ENCODE peak calls at places on chromosomes 12 and 14, in four cellular contexts. H, C, J and X are unnamed samples.

GRCh38 chr12:42090899-42091298 is 53.8 kb downstream of the GXYLT1 start:
- DNase-seq in H (peak), C (peak), J (peak), X (no peak)

GRCh38 chr12:1949771-1950470 is 31.5 kb upstream of the CACNA2D4 start:
- DNase-seq in J (peak), H (peak), C (no peak), X (peak)

GRCh38 chr12:92973614-92974013 is 44.5 kb upstream of the EEA1 start:
- DNase-seq in H (peak), J (no peak), C (peak), X (no peak)

GRCh38 chr14:85288041-85288440 is 241.9 kb upstream of the FLRT2 start:
- DNase-seq in H (no peak), J (no peak), C (no peak), X (no peak)

GRCh38 chr14:44803239-44803905 is 158.4 kb downstream of the KLHL28 start:
- DNase-seq in J (peak), H (peak), C (peak), X (no peak)

GRCh38 chr12:98998697-98999299 is 353.7 kb downstream of the APAF1 start:
- DNase-seq in J (peak), C (peak), H (peak), X (no peak)

GRCh38 chr12:121590476-121591143 is 9.8 kb upstream of the KDM2B start:
- DNase-seq in C (peak), H (no peak), J (peak), X (no peak)

GRCh38 chr12:50251619-50252300 is 31.6 kb downstream of the LIMA1 start:
- DNase-seq in J (no peak), H (peak), C (peak), X (no peak)

GRCh38 chr14:93012516-93013367 is 89.8 kb downstream of the CHGA start:
- DNase-seq in H (no peak), J (no peak), C (no peak), X (no peak)

GRCh38 chr12:71846322-71846940 is 6.9 kb downstream of the TBC1D15 start:
- DNase-seq in H (peak), J (peak), C (peak), X (no peak)

GRCh38 chr12:126874427-126875026 is 1392.4 kb upstream of the TMEM132C start:
- DNase-seq in H (peak), J (peak), C (no peak), X (peak)

GRCh38 chr12:89949457-89950195 is 241.0 kb upstream of the ATP2B1 start:
- DNase-seq in J (peak), C (peak), H (peak), X (no peak)

GRCh38 chr12:63397807-63398206 is 246.8 kb upstream of the AVPR1A start:
- DNase-seq in C (no peak), H (no peak), J (no peak), X (no peak)

GRCh38 chr14:79278286-79278797 is 933.0 kb downstream of the DIO2 start:
- DNase-seq in C (no peak), H (no peak), J (no peak), X (peak)

GRCh38 chr14:101889898-101890297 is 74.5 kb upstream of the DYNC1H1 start:
- DNase-seq in J (peak), H (peak), C (no peak), X (no peak)

GRCh38 chr14:23899788-23900187 is 53.8 kb upstream of the DHRS4 start:
- DNase-seq in J (no peak), H (no peak), C (no peak), X (no peak)

GRCh38 chr12:7176595-7176994 is 12.9 kb upstream of the PEX5 start:
- DNase-seq in H (no peak), J (no peak), C (no peak), X (no peak)

GRCh38 chr12:91250273-91250672 is 67.7 kb upstream of the DCN start:
- DNase-seq in H (no peak), C (peak), J (no peak), X (no peak)

GRCh38 chr14:102418169-102418852 is 55.6 kb downstream of the TECPR2 start:
- DNase-seq in C (no peak), H (no peak), J (no peak), X (no peak)

GRCh38 chr14:100573009-100573756 is 14.0 kb downstream of the BEGAIN start:
- DNase-seq in J (peak), C (no peak), H (no peak), X (peak)

GRCh38 chr14:91417134-91417982 is at the start of gene CCDC88C:
- DNase-seq in J (peak), C (no peak), H (peak), X (peak)

GRCh38 chr14:53744846-53745245 is 211.8 kb downstream of the BMP4 start:
- DNase-seq in C (no peak), H (no peak), J (no peak), X (no peak)

GRCh38 chr14:33914676-33915516 is 36.0 kb downstream of the EGLN3 start:
- DNase-seq in C (peak), H (peak), J (peak), X (no peak)

GRCh38 chr14:24095196-24096068 is 1.3 kb downstream of the PCK2 start:
- DNase-seq in J (peak), H (no peak), C (peak), X (peak)

GRCh38 chr14:95021588-95021987 is 135.7 kb downstream of the DICER1 start:
- DNase-seq in J (peak), C (no peak), H (no peak), X (no peak)

GRCh38 chr12:89334770-89335169 is 17.5 kb downstream of the DUSP6 start:
- DNase-seq in H (peak), C (peak), J (no peak), X (no peak)

GRCh38 chr12:27969901-27970390 is 2.6 kb downstream of the PTHLH start:
- DNase-seq in H (peak), J (peak), C (peak), X (peak)

GRCh38 chr14:57533214-57533613 is 39.6 kb upstream of the CCDC198 start:
- DNase-seq in H (peak), J (peak), C (no peak), X (no peak)

GRCh38 chr14:71952381-71953363 is 20.4 kb downstream of the RGS6 start:
- DNase-seq in C (no peak), H (no peak), J (no peak), X (no peak)

GRCh38 chr14:29321646-29322045 is 555.1 kb downstream of the FOXG1 start:
- DNase-seq in H (peak), J (peak), C (peak), X (no peak)

GRCh38 chr14:104150201-104151027 is 12.0 kb downstream of the KIF26A start:
- DNase-seq in C (no peak), J (peak), H (no peak), X (peak)

GRCh38 chr14:92524603-92525185 is 11.1 kb downstream of the RIN3 start:
- DNase-seq in H (no peak), C (no peak), J (no peak), X (no peak)

GRCh38 chr12:109116611-109116949 is 193 bp downstream of the ACACB start:
- DNase-seq in C (no peak), J (no peak), H (no peak), X (no peak)

GRCh38 chr12:109124878-109125648 is 8.7 kb downstream of the ACACB start:
- DNase-seq in H (no peak), C (no peak), J (no peak), X (no peak)

GRCh38 chr12:109120095-109120494 is 3.7 kb downstream of the ACACB start:
- DNase-seq in C (no peak), H (no peak), J (no peak), X (no peak)

GRCh38 chr12:109121346-109121880 is 5.0 kb downstream of the ACACB start:
- DNase-seq in H (no peak), C (no peak), J (no peak), X (no peak)

DNA sequence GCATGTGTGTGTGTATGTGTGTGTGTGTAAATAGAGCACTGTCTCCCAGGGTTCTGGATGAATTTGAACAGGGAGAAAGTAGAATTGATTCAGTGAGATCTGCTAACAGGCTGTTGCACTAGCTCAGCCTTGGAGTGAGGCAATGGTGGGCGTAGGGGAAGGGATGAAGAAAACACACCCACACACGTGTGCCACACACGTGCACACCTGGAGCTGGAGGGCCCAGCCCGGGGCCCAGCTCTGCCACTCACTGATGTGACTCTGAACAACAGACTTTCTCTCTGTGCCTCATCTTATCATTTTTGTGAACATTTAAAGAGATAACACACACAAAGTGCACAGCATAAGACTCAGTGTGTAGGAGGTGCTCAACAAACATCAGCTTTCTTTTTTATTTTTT is 4.2 kb downstream of the ACACB start:
- DNase-seq in H (no peak), C (no peak), J (no peak), X (no peak)
- H3K18ac ChIP-seq in H (no peak), C (no peak), J (no peak), X (no peak)

GRCh38 chr12:70149665-70150064 is 93.6 kb upstream of the CNOT2 start:
- DNase-seq in C (no peak), J (no peak), H (no peak), X (no peak)
- H3K18ac ChIP-seq in C (no peak), J (no peak), H (no peak), X (no peak)

GRCh38 chr14:50791201-50791600 is 39.8 kb downstream of the NIN start:
- DNase-seq in J (no peak), C (no peak), H (no peak), X (no peak)

GRCh38 chr14:50790568-50790967 is 40.4 kb downstream of the NIN start:
- DNase-seq in H (no peak), J (no peak), C (peak), X (no peak)

GRCh38 chr14:50794063-50794645 is 36.8 kb downstream of the NIN start:
- DNase-seq in C (no peak), J (no peak), H (no peak), X (no peak)

GRCh38 chr14:50792058-50792477 is 38.9 kb downstream of the NIN start:
- DNase-seq in J (no peak), C (no peak), H (no peak), X (no peak)

GRCh38 chr14:50792634-50793068 is 38.3 kb downstream of the NIN start:
- DNase-seq in H (no peak), C (no peak), J (no peak), X (no peak)
- H3K18ac ChIP-seq in H (no peak), C (no peak), J (no peak), X (no peak)

DNA sequence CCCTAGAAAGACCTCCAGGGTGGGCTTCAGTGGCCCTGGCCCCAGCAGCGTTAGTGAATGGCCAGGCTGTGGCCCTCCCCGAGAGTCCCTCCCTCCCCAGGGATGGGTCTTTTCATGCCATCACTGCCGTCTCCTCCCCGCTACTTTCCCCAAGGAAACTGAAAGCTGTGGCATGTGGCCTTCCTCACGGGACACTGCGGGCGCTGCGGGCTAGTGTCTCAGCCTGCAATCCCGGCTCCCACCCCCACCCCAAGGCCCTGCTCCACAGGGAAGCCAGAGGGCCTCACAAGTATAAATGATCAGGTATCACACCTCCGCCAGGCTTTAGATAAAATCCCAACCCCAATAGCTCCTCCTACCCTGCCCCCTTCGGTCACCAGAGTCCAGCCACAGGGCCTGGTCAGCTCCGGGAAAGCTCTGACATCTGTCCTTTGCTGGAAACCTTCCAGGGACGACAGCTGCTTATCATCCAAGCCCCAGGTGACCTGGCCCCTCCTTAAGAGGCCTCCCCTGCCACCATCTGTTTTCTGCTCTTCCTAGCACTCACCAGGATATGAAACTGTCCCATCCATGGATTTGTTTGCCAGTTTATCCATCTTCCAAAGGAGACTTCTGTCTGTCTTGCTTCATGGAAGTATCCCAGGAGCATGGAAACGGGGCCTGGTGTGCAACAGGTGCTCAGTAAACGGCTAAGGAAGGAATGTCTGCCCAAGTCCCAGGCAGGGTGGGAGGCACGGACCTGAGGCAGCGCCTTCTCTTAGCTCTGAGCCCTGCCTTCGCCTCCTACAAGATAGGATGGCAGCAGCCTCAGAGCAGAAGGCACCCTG is 31.6 kb downstream of the CCDC85C start:
- DNase-seq in J (peak), H (peak), C (no peak), X (no peak)
- H3K18ac ChIP-seq in J (peak), H (peak), C (no peak), X (no peak)

GRCh38 chr12:32419520-32419960 is 20.2 kb downstream of the FGD4 start:
- DNase-seq in J (peak), H (no peak), C (peak), X (no peak)
- H3K18ac ChIP-seq in J (no peak), H (peak), C (no peak), X (no peak)

GRCh38 chr12:52193991-52194390 is 2.2 kb upstream of the KRT80 start:
- DNase-seq in C (no peak), J (peak), H (peak), X (no peak)

GRCh38 chr12:52191841-52192791 is at the start of gene KRT80:
- DNase-seq in C (peak), J (peak), H (peak), X (no peak)

GRCh38 chr12:52188658-52189057 is 3.2 kb downstream of the KRT80 start:
- DNase-seq in H (no peak), J (no peak), C (no peak), X (no peak)

GRCh38 chr12:52189376-52190174 is 2.2 kb downstream of the KRT80 start:
- DNase-seq in H (no peak), J (peak), C (peak), X (no peak)

DNA sequence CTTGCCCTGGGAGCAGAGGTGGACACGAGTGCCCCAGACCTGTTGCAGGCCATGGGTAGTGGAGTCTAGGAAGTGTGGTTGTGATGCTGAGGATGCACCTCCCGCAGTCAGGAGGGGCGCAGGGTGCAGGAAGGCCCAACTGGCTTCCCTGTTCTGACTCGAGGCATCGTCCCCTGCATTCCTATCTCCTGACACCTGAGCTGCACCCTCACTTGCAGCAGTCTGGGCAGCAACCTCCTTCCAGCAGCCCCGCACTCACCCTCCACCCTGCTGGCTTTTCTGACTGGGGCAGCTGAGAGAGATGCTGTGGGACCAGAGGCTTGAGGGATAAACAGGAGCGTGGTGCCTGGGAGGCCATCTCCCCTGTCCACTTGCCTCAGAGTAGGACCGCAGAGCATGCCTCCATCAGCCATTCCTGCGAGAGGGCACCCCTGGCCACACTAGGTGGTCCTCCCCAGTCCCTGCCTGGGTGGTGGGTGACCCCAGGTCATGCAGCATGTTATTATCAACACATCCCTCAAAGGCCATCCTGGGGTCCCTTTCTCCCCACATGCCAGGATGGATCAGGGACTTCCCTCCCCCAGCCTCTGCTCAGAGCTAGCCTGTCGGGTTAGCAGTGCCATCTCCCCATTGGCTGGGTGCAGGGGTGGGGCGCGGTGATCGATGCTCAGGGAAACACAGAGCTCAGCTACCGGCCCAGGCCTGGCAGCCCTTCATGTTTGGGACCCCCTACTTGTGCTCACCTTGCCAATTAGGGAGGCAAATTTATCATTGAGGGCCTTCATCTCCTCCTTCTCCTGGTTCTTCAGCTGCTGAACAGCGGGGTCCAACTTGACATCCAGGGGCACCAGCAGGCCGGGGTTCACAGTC is 719 bp downstream of the KRT80 start:
- DNase-seq in H (no peak), C (peak), J (no peak), X (no peak)
- H3K18ac ChIP-seq in H (peak), C (peak), J (no peak), X (no peak)

GRCh38 chr12:132143328-132144071 is 619 bp downstream of the DDX51 start:
- DNase-seq in H (no peak), J (no peak), C (no peak), X (no peak)
- H3K18ac ChIP-seq in H (peak), J (no peak), C (no peak), X (no peak)

DNA sequence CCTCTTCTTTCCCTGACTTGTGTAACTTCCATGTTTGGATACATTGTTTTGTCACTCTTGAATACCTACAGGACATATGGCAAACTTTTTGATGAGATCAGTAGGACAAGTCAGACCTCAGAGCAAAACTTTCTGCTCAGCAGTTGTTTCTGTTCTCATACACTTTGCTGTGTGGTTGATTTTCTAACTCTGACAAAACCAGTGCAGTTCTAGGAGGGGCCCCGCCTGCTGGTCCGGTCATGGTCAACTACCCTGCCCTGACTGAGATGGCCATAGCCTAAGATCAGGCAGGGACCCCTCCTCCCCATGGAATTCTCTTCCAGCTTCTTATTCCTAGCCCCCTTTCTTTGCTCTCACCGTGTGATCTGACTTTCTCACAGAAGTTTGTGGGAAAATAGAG is 92.8 kb downstream of the OTOGL start:
- DNase-seq in H (no peak), C (no peak), J (no peak), X (no peak)
- H3K18ac ChIP-seq in H (no peak), C (peak), J (peak), X (no peak)

DNA sequence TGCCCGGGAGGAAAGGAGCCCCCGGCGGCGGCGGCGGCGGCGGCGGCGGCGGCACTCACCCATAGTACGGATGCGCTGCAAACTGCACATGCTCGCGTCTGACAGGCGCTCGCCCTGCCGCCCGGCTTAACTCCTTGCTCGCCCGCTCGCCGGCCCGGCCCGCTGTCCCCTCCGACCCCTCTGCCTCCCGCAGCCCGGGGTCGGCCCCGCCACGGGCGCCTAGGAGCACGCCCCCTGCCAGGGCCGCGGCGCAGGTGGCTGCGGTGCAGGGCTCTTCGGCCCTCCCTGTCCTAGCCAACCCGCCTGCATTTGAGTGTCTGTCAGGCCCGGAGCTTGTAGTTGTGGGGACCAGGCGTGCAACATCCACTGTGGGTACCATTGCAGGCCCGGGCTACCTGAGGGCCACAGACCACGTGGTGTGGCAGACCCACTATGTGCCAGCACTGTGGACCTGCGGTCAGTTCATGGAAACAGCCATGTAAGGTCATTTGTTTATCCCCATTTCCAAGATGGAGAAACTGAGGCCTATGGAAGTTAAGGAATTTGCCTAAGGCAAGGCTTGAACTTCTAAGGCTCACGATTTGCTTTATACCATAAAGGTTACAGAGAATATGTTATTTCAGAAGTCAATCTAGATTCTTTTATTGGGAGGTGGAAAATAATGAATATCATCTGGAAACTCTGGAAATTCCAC is 17.6 kb upstream of the PLEKHH1 start:
- DNase-seq in H (peak), C (no peak), J (no peak), X (peak)
- H3K18ac ChIP-seq in H (no peak), C (no peak), J (no peak), X (no peak)